ENCODE peak calls at places on chromosomes 4 and X, in four cellular contexts. S is IMR-90, I is spleen, B is OCI-LY7. K is an unnamed sample.
A peak's percentile ranks its signal among the peaks of the same experiment; 100 is the strongest.

GRCh38 chrX:43615677-43616076 is 40.4 kb upstream of the MAOA start:
- DNase-seq in I (no peak), B (no peak), S (no peak), K (no peak)

GRCh38 chr4:138957302-138957701 is 58.3 kb upstream of the NOCT start:
- DNase-seq in B (no peak), S (no peak), I (no peak), K (no peak)

GRCh38 chr4:67809502-67809901 is 55.3 kb upstream of the GNRHR start:
- DNase-seq in I (no peak), B (no peak), S (no peak), K (no peak)

GRCh38 chrX:118181030-118181429 is 64.4 kb upstream of the KLHL13 start:
- DNase-seq in S (peak; percentile 13), B (no peak), I (no peak), K (no peak)

GRCh38 chrX:48971325-48972213 is at the start of gene KCND1:
- DNase-seq in I (no peak), B (no peak), S (peak; percentile 46), K (no peak)

GRCh38 chr4:142719854-142720541 is 126.1 kb downstream of the INPP4B start:
- DNase-seq in S (peak; percentile 21), I (no peak), B (peak; percentile 5), K (no peak)

GRCh38 chr4:110106946-110107325 is 91.5 kb downstream of the ELOVL6 start:
- DNase-seq in I (no peak), B (no peak), S (peak; percentile 85), K (no peak)

GRCh38 chr4:142551513-142552280 is 294.4 kb downstream of the INPP4B start:
- DNase-seq in I (no peak), S (no peak), B (no peak), K (no peak)

GRCh38 chr4:55397024-55397520 is 1.3 kb downstream of the TMEM165 start:
- DNase-seq in B (peak; percentile 31), I (no peak), S (no peak), K (no peak)

GRCh38 chr4:82785248-82786003 is 13.2 kb downstream of the SCD5 start:
- DNase-seq in I (no peak), S (peak; percentile 88), B (no peak), K (no peak)

GRCh38 chrX:117568238-117568637 is 548.4 kb downstream of the KLHL13 start:
- DNase-seq in S (no peak), I (no peak), B (no peak), K (no peak)

GRCh38 chrX:77447339-77448149 is at the start of gene FGF16:
- DNase-seq in B (no peak), I (peak; percentile 75), S (no peak), K (peak; percentile 44)

GRCh38 chrX:43436497-43436896 is 219.6 kb upstream of the MAOA start:
- DNase-seq in B (no peak), I (no peak), S (no peak), K (no peak)

GRCh38 chr4:181548873-181549541 is 694.2 kb upstream of the TENM3 start:
- DNase-seq in B (no peak), I (no peak), S (peak; percentile 85), K (no peak)

GRCh38 chrX:13647709-13648212 is 5.2 kb upstream of the TCEANC start:
- DNase-seq in S (peak; percentile 89), B (no peak), I (no peak), K (peak; percentile 58)

GRCh38 chr4:74311696-74312313 is 3.5 kb downstream of the EPGN start:
- DNase-seq in I (no peak), S (peak; percentile 62), B (peak; percentile 46), K (no peak)

GRCh38 chrX:83008415-83008814 is 499.7 kb upstream of the POU3F4 start:
- DNase-seq in I (no peak), B (peak; percentile 37), S (no peak), K (no peak)

GRCh38 chrX:11944486-11944885 is 186.4 kb downstream of the MSL3 start:
- DNase-seq in B (peak; percentile 3), S (peak; percentile 64), I (no peak), K (no peak)

GRCh38 chr4:121736735-121737351 is 28.1 kb downstream of the SMIM43 start:
- DNase-seq in I (no peak), B (peak; percentile 22), S (peak; percentile 70), K (no peak)

GRCh38 chrX:49262603-49263002 is 1.9 kb downstream of the FOXP3 start:
- DNase-seq in S (no peak), I (no peak), B (no peak), K (no peak)

GRCh38 chrX:154460326-154460725 is 2.2 kb downstream of the PLXNA3 start:
- DNase-seq in I (no peak), B (no peak), S (no peak), K (no peak)

GRCh38 chrX:154596290-154596929 is 11.5 kb downstream of the CTAG1A start:
- DNase-seq in I (no peak), B (no peak), S (peak; percentile 16), K (no peak)

GRCh38 chrX:16175329-16175728 is 8.0 kb downstream of the MAGEB17 start:
- DNase-seq in B (no peak), S (no peak), I (no peak), K (no peak)

GRCh38 chr4:47528651-47529050 is 43.6 kb downstream of the ATP10D start:
- DNase-seq in S (peak; percentile 67), B (no peak), I (no peak), K (no peak)

GRCh38 chrX:41559662-41560061 is 112.5 kb downstream of the NYX start:
- DNase-seq in S (peak; percentile 95), I (no peak), B (no peak), K (no peak)

GRCh38 chr4:13541720-13542576 is 2.4 kb downstream of the NKX3-2 start:
- DNase-seq in I (peak; percentile 78), S (no peak), B (no peak), K (no peak)

DNA sequence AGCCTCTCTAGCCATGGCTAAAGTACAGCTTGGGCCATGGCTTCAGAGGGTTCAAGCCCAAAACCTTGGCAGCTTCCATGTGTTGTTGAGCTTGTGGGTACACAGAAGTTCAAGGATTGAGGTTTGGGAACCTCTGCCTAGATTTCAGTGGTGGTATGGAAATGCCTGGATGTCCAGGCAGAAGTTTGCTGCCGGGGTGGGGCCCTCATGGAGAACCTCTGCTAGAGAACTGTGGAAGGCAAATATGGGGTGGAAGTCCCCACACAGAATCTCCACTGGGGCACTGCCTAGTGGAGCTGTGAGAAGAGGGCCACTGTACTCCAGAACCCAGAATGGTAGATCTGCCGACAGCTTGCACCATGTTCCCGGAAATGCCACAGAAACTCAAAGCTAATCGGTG is 59.5 kb downstream of the NEXMIF start:
- DNase-seq in I (no peak), B (no peak), S (no peak), K (no peak)
- H3K9me3 ChIP-seq in I (peaks cover 20% of the 10 kb centered on the region), B (no peaks in the 10 kb centered on the region), S (peaks cover 6% of the 10 kb centered on the region), K (no peaks in the 10 kb centered on the region)

GRCh38 chrX:73850124-73851013 is 287.4 kb downstream of the CHIC1 start:
- DNase-seq in S (peak; percentile 38), I (no peak), B (no peak), K (no peak)
- H3K9me3 ChIP-seq in S (no peaks in the 10 kb centered on the region), I (no peaks in the 10 kb centered on the region), B (no peaks in the 10 kb centered on the region), K (no peaks in the 10 kb centered on the region)

GRCh38 chr4:105466580-105466979 is 7.3 kb downstream of the PPA2 start:
- DNase-seq in I (no peak), B (no peak), S (no peak), K (no peak)
- H3K9me3 ChIP-seq in I (no peaks in the 10 kb centered on the region), B (peaks cover 3% of the 10 kb centered on the region), S (no peaks in the 10 kb centered on the region), K (no peaks in the 10 kb centered on the region)

DNA sequence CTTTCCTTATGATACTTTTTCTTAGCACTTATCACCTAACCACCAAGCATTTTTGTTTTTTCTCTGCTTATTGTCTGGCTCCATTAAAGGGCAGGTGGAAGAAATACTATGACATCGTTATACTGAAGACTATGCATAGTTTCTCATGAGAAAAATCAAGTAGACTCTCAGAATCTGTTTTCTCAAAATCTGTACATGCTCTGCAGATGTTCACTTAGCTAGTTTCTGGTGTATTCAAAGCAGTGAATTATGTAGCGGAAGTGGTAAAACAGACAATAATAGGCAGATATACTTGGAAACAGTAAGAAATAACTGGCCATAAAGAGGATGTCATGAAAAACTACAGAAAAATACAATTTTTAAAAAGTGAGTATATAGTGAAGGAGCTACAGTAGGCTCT is 146.0 kb downstream of the STIM2 start:
- DNase-seq in B (peak; percentile 72), I (no peak), S (no peak), K (no peak)
- H3K9me3 ChIP-seq in B (no peaks in the 10 kb centered on the region), I (no peaks in the 10 kb centered on the region), S (no peaks in the 10 kb centered on the region), K (no peaks in the 10 kb centered on the region)

DNA sequence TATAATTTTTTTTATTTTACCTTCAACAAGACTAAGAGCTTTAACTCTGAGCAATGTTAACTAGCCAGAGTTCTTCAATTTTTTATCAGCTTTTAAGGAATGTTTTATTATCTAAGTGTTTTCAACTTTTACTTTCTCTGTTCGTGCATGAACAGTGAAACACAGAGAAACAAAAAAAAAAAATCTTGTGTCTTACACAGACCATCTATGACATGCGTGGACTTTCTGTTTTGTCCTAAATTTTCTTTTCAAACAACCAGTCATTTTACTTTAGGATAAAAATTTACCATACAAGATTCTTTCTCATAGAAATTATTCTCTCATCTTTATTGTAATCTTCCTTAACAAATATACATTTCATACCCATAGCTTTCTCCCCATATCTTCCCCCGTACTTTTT is 731.9 kb upstream of the PCDH10 start:
- DNase-seq in B (peak; percentile 65), I (no peak), S (no peak), K (no peak)
- H3K9me3 ChIP-seq in B (peaks cover 74% of the 10 kb centered on the region), I (peaks cover 37% of the 10 kb centered on the region), S (peaks cover 8% of the 10 kb centered on the region), K (no peaks in the 10 kb centered on the region)

GRCh38 chr4:761086-761485 is 55.5 kb downstream of the PCGF3 start:
- DNase-seq in I (no peak), S (no peak), B (no peak), K (no peak)
- H3K9me3 ChIP-seq in I (no peaks in the 10 kb centered on the region), S (no peaks in the 10 kb centered on the region), B (no peaks in the 10 kb centered on the region), K (no peaks in the 10 kb centered on the region)

GRCh38 chr4:273312-274017 is 31.8 kb downstream of the ZNF732 start:
- DNase-seq in S (no peak), I (no peak), B (no peak), K (no peak)

DNA sequence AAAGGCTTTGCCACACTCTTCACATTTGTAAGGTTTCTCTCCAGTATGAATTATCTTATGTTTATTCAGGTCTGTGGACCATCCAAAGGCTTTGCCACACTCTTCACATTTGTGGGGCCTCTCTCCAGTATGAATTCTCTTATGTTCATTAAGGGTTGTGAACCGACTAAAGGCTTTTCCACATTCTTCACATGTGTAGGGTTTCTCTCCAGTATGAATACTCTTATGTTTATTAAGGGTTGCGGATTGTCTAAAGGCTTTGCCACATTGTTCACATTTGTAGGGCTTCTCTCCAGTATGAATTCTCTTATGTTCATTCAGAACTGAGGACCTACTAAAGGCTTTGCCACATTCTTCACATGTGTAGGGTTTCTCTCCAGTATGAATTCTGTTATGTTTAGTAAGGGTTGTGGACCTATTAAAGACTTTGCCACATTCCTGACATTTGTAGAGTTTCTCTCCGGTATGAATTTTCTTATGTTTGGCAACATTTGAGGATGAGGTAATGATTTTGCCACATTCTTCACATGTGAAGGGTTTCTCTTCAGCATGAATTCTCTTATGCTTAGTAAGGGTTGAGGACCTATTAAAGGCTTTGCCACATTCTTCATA is 33.7 kb downstream of the ZNF732 start:
- DNase-seq in I (no peak), B (no peak), S (no peak), K (no peak)
- H3K9me3 ChIP-seq in I (peaks cover 100% of the 10 kb centered on the region), B (peaks cover 68% of the 10 kb centered on the region), S (peaks cover 22% of the 10 kb centered on the region), K (peaks cover 72% of the 10 kb centered on the region)

GRCh38 chrX:462853-463252 is 76.1 kb upstream of the PPP2R3B start:
- DNase-seq in I (peak; percentile 48), S (no peak), B (no peak), K (no peak)
- H3K9me3 ChIP-seq in I (no peaks in the 10 kb centered on the region), S (peaks cover 35% of the 10 kb centered on the region), B (no peaks in the 10 kb centered on the region), K (no peaks in the 10 kb centered on the region)

K was measured in upper lobe of right lung.